ENCODE peak calls at places on chromosomes 6 and 20, in eight cellular contexts. V is K562, L is ovary, S is SK-N-SH, A is suprapubic skin, W is transverse colon, I is stomach, F is A549. C is an unnamed sample.

GRCh38 chr6:168574699-168575195 is 133.8 kb downstream of the SMOC2 start:
- DNase-seq in A (no peak), V (no peak), F (no peak), S (no peak), I (no peak), L (peak), W (peak), C (no peak)

GRCh38 chr6:137699036-137699683 is 167.9 kb upstream of the TNFAIP3 start:
- DNase-seq in I (no peak), S (no peak), A (no peak), V (no peak), F (no peak), W (no peak), L (no peak), C (no peak)

GRCh38 chr6:38420207-38420606 is 219.5 kb downstream of the BTBD9 start:
- DNase-seq in A (no peak), F (no peak), L (no peak), S (no peak), I (no peak), V (no peak), W (no peak), C (no peak)

GRCh38 chr20:45792513-45793118 is 862 bp downstream of the DNTTIP1 start:
- DNase-seq in L (no peak), V (no peak), W (no peak), A (peak), F (no peak), I (no peak), S (no peak), C (no peak)

GRCh38 chr20:44253528-44253927 is 6.4 kb downstream of the GDAP1L1 start:
- DNase-seq in W (no peak), L (no peak), A (no peak), S (peak), V (no peak), I (no peak), F (peak), C (no peak)

GRCh38 chr6:25889877-25890853 is 16.1 kb upstream of the SLC17A3 start:
- DNase-seq in V (peak), L (peak), S (peak), I (no peak), F (peak), W (peak), A (no peak), C (no peak)

GRCh38 chr6:156899532-156899931 is 122.4 kb downstream of the ARID1B start:
- DNase-seq in W (no peak), I (no peak), S (no peak), F (no peak), V (no peak), L (no peak), A (no peak), C (no peak)

GRCh38 chr6:78483546-78483945 is 383.8 kb upstream of the IRAK1BP1 start:
- DNase-seq in F (no peak), S (no peak), V (no peak), W (no peak), L (no peak), I (no peak), A (no peak), C (no peak)

GRCh38 chr20:31671324-31671723 is 33.6 kb downstream of the COX4I2 start:
- DNase-seq in L (no peak), F (no peak), V (no peak), S (no peak), W (no peak), A (no peak), I (no peak), C (no peak)

GRCh38 chr6:24584390-24584735 is 61.6 kb downstream of the KIAA0319 start:
- DNase-seq in S (peak), W (no peak), A (no peak), L (no peak), F (no peak), I (no peak), V (no peak), C (no peak)
- TF ChIP-seq EP300 in S (no peak), W (no peak), A (no peak), L (no peak), F (no peak), I (no peak), V (no peak), C (no peak)

GRCh38 chr6:44269168-44269920 is 906 bp upstream of the TMEM151B start:
- DNase-seq in F (no peak), V (no peak), A (no peak), I (no peak), L (no peak), S (no peak), W (no peak), C (no peak)

GRCh38 chr6:44266347-44266746 is 996 bp upstream of the NFKBIE start:
- DNase-seq in W (no peak), I (no peak), A (no peak), V (no peak), L (no peak), F (no peak), S (no peak), C (no peak)

GRCh38 chr6:44269921-44270525 is at the start of gene TMEM151B:
- DNase-seq in I (no peak), V (no peak), A (no peak), L (no peak), W (no peak), S (peak), F (no peak), C (peak)

GRCh38 chr6:44267252-44267651 is 1.9 kb upstream of the NFKBIE start:
- DNase-seq in V (no peak), W (no peak), S (no peak), A (no peak), F (no peak), L (no peak), I (no peak), C (no peak)

GRCh38 chr6:44268095-44268628 is 2.1 kb upstream of the TMEM151B start:
- DNase-seq in L (no peak), W (peak), S (peak), I (peak), A (no peak), F (peak), V (peak), C (no peak)
- H3K4me3 ChIP-seq in L (no peak), W (no peak), S (no peak), I (no peak), A (no peak), F (no peak), V (no peak), C (no peak)

DNA sequence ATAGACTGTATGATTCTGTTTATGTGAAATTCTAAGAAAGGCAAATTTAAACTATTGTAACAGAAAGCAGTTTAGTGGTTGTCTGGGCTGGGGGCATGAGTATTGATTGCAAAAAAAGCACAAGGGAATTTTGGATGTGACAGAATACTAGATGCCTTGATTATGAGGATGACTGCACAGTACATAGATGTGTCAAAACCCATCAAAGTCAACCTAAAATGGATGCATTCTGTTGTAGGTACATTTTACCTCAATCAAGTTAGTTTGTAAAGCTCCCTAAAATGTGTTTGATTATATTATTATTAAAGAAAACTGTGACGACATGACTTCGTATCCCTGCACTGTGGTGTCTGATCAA is 118.2 kb upstream of the GGTLC1 start:
- DNase-seq in W (no peak), V (no peak), F (no peak), I (no peak), L (no peak), A (no peak), S (no peak), C (no peak)
- TF ChIP-seq EP300 in W (no peak), V (no peak), F (no peak), I (no peak), L (no peak), A (no peak), S (no peak), C (no peak)

GRCh38 chr20:35394271-35394670 is 17.5 kb downstream of the UQCC1 start:
- DNase-seq in A (no peak), W (no peak), S (no peak), F (no peak), I (no peak), L (no peak), V (no peak), C (no peak)

GRCh38 chr20:35395728-35396127 is 16.0 kb downstream of the UQCC1 start:
- DNase-seq in V (no peak), W (no peak), L (no peak), F (no peak), S (peak), I (no peak), A (no peak), C (no peak)

DNA sequence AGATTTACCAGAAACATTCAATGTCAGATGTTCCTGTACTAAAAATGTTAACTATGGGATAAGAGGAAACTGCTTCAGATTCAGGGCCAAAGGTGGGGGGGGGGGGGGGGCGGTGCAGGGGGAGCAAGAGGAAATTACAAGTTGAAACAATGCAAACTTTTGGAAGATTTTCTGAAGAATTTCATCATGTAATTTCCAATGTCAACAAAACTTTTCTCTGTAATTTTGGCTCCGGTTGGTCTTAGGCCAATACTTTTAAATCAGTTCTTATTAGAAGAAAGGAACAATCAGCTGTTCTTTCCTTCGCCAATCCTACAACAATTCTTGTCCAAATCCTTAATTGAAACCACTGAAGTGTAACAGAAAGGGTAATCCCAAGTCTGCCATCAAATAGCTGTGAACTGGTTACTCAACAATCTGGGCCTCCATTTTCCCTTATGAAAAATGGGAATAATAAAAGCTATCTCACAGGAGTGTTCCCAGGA is 13.1 kb downstream of the UQCC1 start:
- DNase-seq in L (no peak), S (no peak), V (no peak), F (no peak), A (no peak), I (no peak), W (no peak), C (no peak)
- H3K4me3 ChIP-seq in L (no peak), S (no peak), V (no peak), F (no peak), A (no peak), I (no peak), W (no peak), C (no peak)

DNA sequence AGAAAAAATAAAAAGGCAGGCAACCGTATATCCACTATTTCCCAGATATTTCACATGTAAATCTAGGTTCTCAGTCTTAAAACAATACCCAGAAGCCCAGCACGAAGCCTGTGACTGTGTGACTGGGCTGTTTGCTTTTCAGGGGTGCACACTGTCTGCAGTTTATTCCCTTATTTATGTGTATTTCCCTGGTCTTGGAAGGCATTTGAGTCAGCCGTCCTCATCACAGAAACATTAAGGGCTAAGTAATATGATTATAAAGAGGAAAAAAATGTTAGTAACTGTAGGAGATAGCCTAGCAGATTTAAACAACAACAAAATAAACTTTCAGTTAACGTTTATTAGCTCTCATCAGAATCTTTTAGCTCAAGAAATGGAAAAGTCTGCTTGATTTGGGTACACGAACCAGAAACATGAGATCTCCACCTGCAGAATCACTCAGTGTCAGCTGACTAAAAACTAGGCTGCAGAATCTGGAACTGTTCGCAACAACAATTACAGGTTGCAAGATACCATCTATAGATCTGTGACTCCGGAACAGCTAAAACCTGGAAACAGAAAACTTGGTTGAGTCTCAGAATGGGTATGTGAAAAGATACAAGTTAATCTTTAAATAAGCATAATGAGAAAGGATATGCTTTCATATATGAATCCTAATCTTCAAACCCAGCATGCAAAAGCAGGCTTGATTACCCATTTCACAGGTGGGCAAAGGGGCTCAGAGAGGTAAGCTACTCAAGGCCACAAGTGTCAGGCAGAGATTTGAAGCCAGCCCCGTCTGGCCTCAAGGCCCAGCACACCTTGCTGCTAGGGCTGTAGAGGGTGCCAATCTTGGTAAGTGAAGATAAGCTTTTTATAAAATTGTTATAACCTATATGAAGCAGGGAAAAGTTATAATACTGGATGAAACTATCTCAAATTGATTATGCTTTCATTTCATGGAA is 21.1 kb downstream of the GCLC start:
- DNase-seq in A (no peak), L (no peak), V (no peak), F (no peak), S (no peak), I (no peak), W (no peak), C (no peak)
- TF ChIP-seq EP300 in A (no peak), L (no peak), V (no peak), F (no peak), S (no peak), I (no peak), W (no peak), C (no peak)

DNA sequence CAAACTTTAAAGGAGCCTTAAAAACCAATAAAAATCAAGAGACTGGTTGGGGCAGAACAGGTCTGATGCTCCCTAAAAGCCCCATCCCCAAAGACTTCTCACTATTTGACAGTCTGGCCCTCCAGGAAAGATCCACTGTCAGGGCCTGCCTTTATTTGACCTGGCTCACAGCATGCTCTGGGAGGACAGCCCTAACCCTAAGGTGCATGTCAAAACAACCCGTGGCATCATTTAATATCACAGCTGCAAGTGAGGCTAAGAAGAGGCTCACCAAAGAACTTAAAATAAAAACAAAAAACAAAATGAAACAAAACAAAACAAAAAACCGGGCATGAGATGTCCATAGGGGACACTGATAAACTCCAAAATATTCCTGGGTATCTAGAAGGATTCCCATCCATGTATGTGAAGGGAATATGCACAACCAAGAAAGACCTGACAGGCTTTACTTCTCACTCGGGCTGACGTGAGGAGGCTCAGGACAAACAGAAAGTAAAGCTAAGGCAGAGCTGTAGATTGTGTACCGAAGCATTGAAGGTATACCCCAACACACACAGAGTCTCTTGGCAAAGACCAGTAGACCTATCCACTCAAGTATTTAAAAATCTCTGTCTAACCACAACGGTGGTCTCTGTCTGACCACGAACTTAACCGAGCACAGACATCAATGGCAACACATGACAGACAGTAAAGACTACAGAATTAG is 57.3 kb downstream of the AHI1 start:
- DNase-seq in S (no peak), V (no peak), A (no peak), I (no peak), L (no peak), F (no peak), W (no peak), C (no peak)
- H3K4me3 ChIP-seq in S (no peak), V (no peak), A (no peak), I (no peak), L (no peak), F (no peak), W (no peak), C (no peak)

C was measured in upper lobe of left lung.